ENCODE peak calls at places on chromosome 18, in five cellular contexts. N is SW 1271, S is heart right ventricle, H is GM23338, L is AG10803. E is an unnamed sample.

GRCh38 chr18:7567487-7568425 is 640 bp downstream of the PTPRM start:
- DNase-seq in S (peak), N (no peak), L (peak), H (peak), E (peak)

GRCh38 chr18:3511980-3512379 is 62.0 kb downstream of the TGIF1 start:
- DNase-seq in L (peak), S (no peak), N (no peak), H (no peak), E (peak)

GRCh38 chr18:70036168-70036567 is 88.5 kb upstream of the CD226 start:
- DNase-seq in S (no peak), L (no peak), H (no peak), N (no peak), E (no peak)

GRCh38 chr18:25786778-25787177 is 303.6 kb downstream of the SS18 start:
- DNase-seq in L (peak), S (no peak), N (peak), H (no peak), E (no peak)

GRCh38 chr18:28112056-28112470 is 64.9 kb downstream of the CDH2 start:
- DNase-seq in L (peak), N (peak), S (no peak), H (no peak), E (peak)

GRCh38 chr18:61608306-61608705 is 275.1 kb downstream of the CDH20 start:
- DNase-seq in N (no peak), L (no peak), S (no peak), H (no peak), E (no peak)

GRCh38 chr18:28124239-28125029 is 52.5 kb downstream of the CDH2 start:
- DNase-seq in H (no peak), N (no peak), S (no peak), L (peak), E (no peak)

GRCh38 chr18:55396979-55397378 is 191.0 kb downstream of the TCF4 start:
- DNase-seq in H (no peak), L (no peak), N (no peak), S (no peak), E (no peak)

GRCh38 chr18:57898506-57899124 is 95.5 kb upstream of the ATP8B1 start:
- DNase-seq in N (no peak), S (no peak), H (no peak), L (peak), E (no peak)

GRCh38 chr18:24397131-24397693 is 412 bp downstream of the OSBPL1A start:
- DNase-seq in L (peak), S (no peak), H (peak), N (peak), E (peak)

E was measured in hepatocyte.